ENCODE peak calls at places on chromosomes 6 and 20, in seven cellular contexts. D is HS-5, H is neural progenitor cell, G is hippocampal formation, W is H7, C is HFF-Myc, N is AG09319. R is an unnamed sample.

GRCh38 chr6:157461000-157461915 is 80.3 kb downstream of the ZDHHC14 start:
- DNase-seq in G (no peak), H (peak; percentile 41), W (peak; percentile 66), D (no peak), C (no peak), N (no peak), R (peak; percentile 46)

GRCh38 chr6:166721576-166721975 is 94.5 kb upstream of the RPS6KA2 start:
- DNase-seq in H (no peak), G (no peak), D (no peak), C (no peak), W (no peak), N (no peak), R (no peak)

GRCh38 chr6:36066817-36067216 is 39.2 kb downstream of the MAPK14 start:
- DNase-seq in N (no peak), G (no peak), D (no peak), C (no peak), W (no peak), H (no peak), R (no peak)

GRCh38 chr6:128208851-128209580 is 308.2 kb upstream of the THEMIS start:
- DNase-seq in N (no peak), C (no peak), D (peak; percentile 49), G (no peak), W (no peak), H (no peak), R (no peak)

GRCh38 chr6:134730013-134730412 is 219.9 kb downstream of the ALDH8A1 start:
- DNase-seq in H (no peak), N (no peak), D (no peak), W (peak; percentile 6), G (no peak), C (no peak), R (peak; percentile 55)

GRCh38 chr6:41896280-41896679 is 1.1 kb upstream of the USP49 start:
- DNase-seq in D (no peak), G (no peak), W (no peak), H (no peak), N (no peak), C (no peak), R (no peak)

GRCh38 chr20:56382696-56383095 is 9.3 kb downstream of the AURKA start:
- DNase-seq in G (no peak), N (no peak), W (no peak), C (no peak), H (no peak), D (no peak), R (no peak)

GRCh38 chr6:56343295-56343694 is 95.9 kb upstream of the COL21A1 start:
- DNase-seq in C (no peak), W (no peak), G (no peak), N (peak; percentile 50), D (no peak), H (no peak), R (no peak)

GRCh38 chr20:48807586-48808381 is 20.0 kb downstream of the PREX1 start:
- DNase-seq in D (no peak), N (no peak), C (no peak), H (no peak), G (peak; percentile 68), W (no peak), R (no peak)

GRCh38 chr6:72861059-72861458 is 239.2 kb downstream of the KCNQ5 start:
- DNase-seq in C (peak; percentile 15), H (no peak), D (no peak), G (no peak), W (no peak), N (no peak), R (no peak)

GRCh38 chr20:48818481-48818987 is 9.3 kb downstream of the PREX1 start:
- DNase-seq in H (no peak), N (no peak), D (no peak), G (no peak), C (no peak), W (no peak), R (no peak)

GRCh38 chr20:21151791-21152190 is 25.9 kb downstream of the KIZ start:
- DNase-seq in D (no peak), W (no peak), N (no peak), H (no peak), C (no peak), G (no peak), R (no peak)

GRCh38 chr6:18277181-18278006 is 13.1 kb upstream of the DEK start:
- DNase-seq in W (peak; percentile 80), G (no peak), C (no peak), N (no peak), H (peak; percentile 64), D (no peak), R (peak; percentile 59)

GRCh38 chr20:23063573-23063972 is 14.1 kb upstream of the THBD start:
- DNase-seq in W (no peak), H (no peak), G (no peak), N (no peak), D (no peak), C (no peak), R (no peak)

GRCh38 chr6:139119553-139119952 is 15.3 kb upstream of the HECA start:
- DNase-seq in W (no peak), G (no peak), H (no peak), D (no peak), N (no peak), C (no peak), R (no peak)

GRCh38 chr6:54386295-54386694 is 78.1 kb downstream of the TINAG start:
- DNase-seq in D (no peak), G (no peak), H (no peak), N (no peak), C (no peak), W (no peak), R (no peak)

GRCh38 chr6:105898286-105898685 is 187.8 kb upstream of the PRDM1 start:
- DNase-seq in D (peak; percentile 65), H (no peak), N (peak; percentile 38), C (peak; percentile 75), W (no peak), G (no peak), R (no peak)

GRCh38 chr6:167682125-167682524 is 144.6 kb upstream of the AFDN start:
- DNase-seq in W (no peak), H (no peak), N (no peak), D (no peak), C (no peak), G (no peak), R (no peak)

GRCh38 chr6:132063204-132063603 is 112.0 kb upstream of the CCN2 start:
- DNase-seq in G (no peak), W (no peak), N (no peak), H (no peak), D (no peak), C (no peak), R (no peak)

GRCh38 chr6:5094327-5094726 is 9.2 kb downstream of the PPP1R3G start:
- DNase-seq in D (peak; percentile 55), N (peak; percentile 86), H (no peak), C (peak; percentile 83), G (no peak), W (no peak), R (no peak)

GRCh38 chr6:165263-165662 is 127.0 kb upstream of the DUSP22 start:
- DNase-seq in W (no peak), H (no peak), G (no peak), N (no peak), C (no peak), D (no peak), R (no peak)

GRCh38 chr6:170443151-170443662 is 109.9 kb downstream of the PSMB1 start:
- DNase-seq in G (no peak), N (no peak), W (peak; percentile 85), H (peak; percentile 47), C (no peak), D (no peak), R (no peak)

GRCh38 chr6:29777319-29777718 is 50.3 kb upstream of the HLA-G start:
- DNase-seq in W (no peak), G (no peak), H (no peak), D (no peak), C (no peak), N (no peak), R (no peak)

GRCh38 chr6:106300944-106301343 is 24.6 kb downstream of the ATG5 start:
- DNase-seq in N (peak; percentile 31), H (peak; percentile 11), C (no peak), G (no peak), D (no peak), W (no peak), R (no peak)

GRCh38 chr6:73713426-73714147 is 17.6 kb downstream of the CD109 start:
- DNase-seq in W (no peak), H (no peak), D (no peak), G (no peak), N (no peak), C (no peak), R (no peak)

GRCh38 chr6:37994238-37994637 is 174.7 kb downstream of the ZFAND3 start:
- DNase-seq in W (no peak), N (no peak), G (no peak), D (no peak), C (no peak), H (peak; percentile 42), R (no peak)

GRCh38 chr6:63447134-63447533 is 125.1 kb upstream of the LOC128125822 start:
- DNase-seq in D (no peak), H (no peak), G (no peak), W (no peak), C (no peak), N (no peak), R (no peak)

GRCh38 chr20:64145458-64146300 is 18.6 kb upstream of the MYT1 start:
- DNase-seq in D (no peak), C (no peak), W (peak; percentile 64), G (no peak), N (no peak), H (no peak), R (peak; percentile 66)

GRCh38 chr6:63317641-63318040 is 2.1 kb downstream of the LGSN start:
- DNase-seq in G (no peak), N (no peak), H (no peak), C (no peak), D (no peak), W (no peak), R (no peak)

GRCh38 chr6:53055873-53056272 is 9.3 kb upstream of the FBXO9 start:
- DNase-seq in C (no peak), G (no peak), D (no peak), W (no peak), H (no peak), N (no peak), R (no peak)

GRCh38 chr6:20589266-20589665 is 55.0 kb downstream of the CDKAL1 start:
- DNase-seq in H (no peak), C (no peak), W (no peak), D (no peak), N (no peak), G (no peak), R (no peak)

GRCh38 chr6:30754631-30755030 is 10.3 kb upstream of the IER3 start:
- DNase-seq in W (no peak), H (no peak), G (no peak), N (no peak), C (no peak), D (no peak), R (no peak)

GRCh38 chr20:2748551-2749342 is 51.7 kb downstream of the CPXM1 start:
- DNase-seq in D (no peak), H (no peak), G (no peak), C (no peak), W (peak; percentile 89), N (no peak), R (peak; percentile 64)

GRCh38 chr6:52155791-52156576 is 30.2 kb upstream of the IL17A start:
- DNase-seq in W (no peak), C (peak; percentile 14), G (no peak), D (no peak), N (no peak), H (no peak), R (no peak)

GRCh38 chr6:159828074-159828473 is 28.0 kb downstream of the PNLDC1 start:
- DNase-seq in G (no peak), H (no peak), W (no peak), N (no peak), C (no peak), D (no peak), R (no peak)

GRCh38 chr6:39476151-39476550 is 153.6 kb upstream of the KCNK16 start:
- DNase-seq in N (no peak), C (no peak), H (no peak), D (no peak), G (no peak), W (no peak), R (no peak)

GRCh38 chr6:16146028-16146427 is 17.1 kb downstream of the MYLIP start:
- DNase-seq in G (no peak), D (no peak), N (no peak), C (no peak), W (no peak), H (no peak), R (no peak)